ENCODE peak calls at places on chromosomes 5 and 9, in eight cellular contexts. D is psoas muscle; E is aorta; S is naive thymus-derived CD4-positive, alpha-beta T cell; A is suprapubic skin; O is H1; W is mammary epithelial cell; Z is PC-3. M is an unnamed sample.
A peak's percentile ranks its signal among the peaks of the same experiment; 100 is the strongest.

GRCh38 chr9:36665387-36665786 is 92.7 kb downstream of the MELK start:
- DNase-seq in D (no peak), E (no peak), S (no peak), A (no peak), O (no peak), W (no peak), Z (no peak), M (no peak)

GRCh38 chr9:16652511-16653101 is 217.9 kb downstream of the BNC2 start:
- DNase-seq in D (no peak), E (no peak), S (no peak), A (no peak), O (no peak), W (no peak), Z (no peak), M (no peak)

GRCh38 chr9:130072515-130073235 is 19.0 kb downstream of the GPR107 start:
- DNase-seq in D (no peak), E (no peak), S (no peak), A (no peak), O (no peak), W (no peak), Z (peak; percentile 60), M (no peak)

GRCh38 chr5:73188764-73189521 is 15.9 kb downstream of the TMEM174 start:
- DNase-seq in D (no peak), E (no peak), S (no peak), A (no peak), O (no peak), W (no peak), Z (no peak), M (no peak)

GRCh38 chr5:174045470-174046025 is at the start of gene NSG2:
- DNase-seq in D (peak; percentile 85), E (peak; percentile 85), S (no peak), A (no peak), O (peak; percentile 87), W (peak; percentile 70), Z (peak; percentile 95), M (peak; percentile 84)

GRCh38 chr5:109700516-109701174 is 10.9 kb downstream of the MAN2A1 start:
- DNase-seq in D (no peak), E (no peak), S (no peak), A (no peak), O (no peak), W (no peak), Z (no peak), M (no peak)

GRCh38 chr9:2209400-2209799 is 194.3 kb downstream of the SMARCA2 start:
- DNase-seq in D (no peak), E (no peak), S (no peak), A (no peak), O (no peak), W (no peak), Z (peak; percentile 13), M (no peak)

GRCh38 chr9:128392302-128393152 is 21.4 kb downstream of the URM1 start:
- DNase-seq in D (no peak), E (no peak), S (no peak), A (no peak), O (no peak), W (no peak), Z (no peak), M (no peak)

GRCh38 chr9:122463828-122464632 is 13.7 kb downstream of the OR1J1 start:
- DNase-seq in D (no peak), E (no peak), S (no peak), A (no peak), O (peak; percentile 23), W (peak; percentile 37), Z (peak; percentile 50), M (peak; percentile 47)

GRCh38 chr9:116409659-116410058 is 256.1 kb downstream of the PAPPA start:
- DNase-seq in D (no peak), E (no peak), S (no peak), A (no peak), O (no peak), W (no peak), Z (no peak), M (no peak)
- H3K9me3 ChIP-seq in D (no peaks in the 10 kb centered on the region), E (no peaks in the 10 kb centered on the region), S (no peaks in the 10 kb centered on the region), A (no peaks in the 10 kb centered on the region), O (no peaks in the 10 kb centered on the region), W (no peaks in the 10 kb centered on the region), Z (no peaks in the 10 kb centered on the region), M (no peaks in the 10 kb centered on the region)

DNA sequence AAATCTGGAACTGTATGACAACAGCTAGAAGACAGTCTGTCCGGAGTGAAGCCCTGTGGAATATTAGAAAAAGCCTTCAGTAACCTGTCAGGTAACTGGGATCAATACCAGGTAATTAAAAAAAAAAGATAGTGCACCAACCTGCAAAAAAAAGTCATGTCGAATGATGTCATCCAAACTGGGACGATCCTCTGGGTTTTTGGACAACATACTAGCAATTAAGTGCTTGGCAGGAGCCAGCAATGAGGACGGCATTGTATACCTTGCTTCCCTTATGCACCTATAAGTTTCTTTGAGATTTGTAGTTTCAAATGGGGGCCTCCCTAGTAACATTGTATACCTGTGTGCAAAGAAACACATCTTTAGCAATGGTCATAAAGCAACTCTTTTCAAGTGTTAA is 2.8 kb downstream of the PLK2 start:
- DNase-seq in D (no peak), E (no peak), S (no peak), A (no peak), O (no peak), W (no peak), Z (no peak), M (no peak)
- H3K27ac ChIP-seq in D (no peak overlapping the region), E (no peak overlapping the region), S (no peak overlapping the region), A (peak overlapping the region; percentile 12), O (no peak overlapping the region), W (peak overlapping the region; percentile 96), Z (no peak overlapping the region), M (no peak overlapping the region)

GRCh38 chr9:137354845-137355420 is 52.9 kb upstream of the NRARP start:
- DNase-seq in D (no peak), E (no peak), S (no peak), A (no peak), O (no peak), W (no peak), Z (no peak), M (no peak)

GRCh38 chr9:137357166-137357565 is 55.1 kb upstream of the NRARP start:
- DNase-seq in D (no peak), E (no peak), S (no peak), A (no peak), O (no peak), W (no peak), Z (no peak), M (no peak)

GRCh38 chr9:137354153-137354844 is 52.2 kb upstream of the NRARP start:
- DNase-seq in D (no peak), E (no peak), S (no peak), A (no peak), O (no peak), W (no peak), Z (no peak), M (no peak)

GRCh38 chr9:137353223-137354152 is 51.4 kb upstream of the NRARP start:
- DNase-seq in D (no peak), E (no peak), S (no peak), A (no peak), O (no peak), W (no peak), Z (no peak), M (no peak)

DNA sequence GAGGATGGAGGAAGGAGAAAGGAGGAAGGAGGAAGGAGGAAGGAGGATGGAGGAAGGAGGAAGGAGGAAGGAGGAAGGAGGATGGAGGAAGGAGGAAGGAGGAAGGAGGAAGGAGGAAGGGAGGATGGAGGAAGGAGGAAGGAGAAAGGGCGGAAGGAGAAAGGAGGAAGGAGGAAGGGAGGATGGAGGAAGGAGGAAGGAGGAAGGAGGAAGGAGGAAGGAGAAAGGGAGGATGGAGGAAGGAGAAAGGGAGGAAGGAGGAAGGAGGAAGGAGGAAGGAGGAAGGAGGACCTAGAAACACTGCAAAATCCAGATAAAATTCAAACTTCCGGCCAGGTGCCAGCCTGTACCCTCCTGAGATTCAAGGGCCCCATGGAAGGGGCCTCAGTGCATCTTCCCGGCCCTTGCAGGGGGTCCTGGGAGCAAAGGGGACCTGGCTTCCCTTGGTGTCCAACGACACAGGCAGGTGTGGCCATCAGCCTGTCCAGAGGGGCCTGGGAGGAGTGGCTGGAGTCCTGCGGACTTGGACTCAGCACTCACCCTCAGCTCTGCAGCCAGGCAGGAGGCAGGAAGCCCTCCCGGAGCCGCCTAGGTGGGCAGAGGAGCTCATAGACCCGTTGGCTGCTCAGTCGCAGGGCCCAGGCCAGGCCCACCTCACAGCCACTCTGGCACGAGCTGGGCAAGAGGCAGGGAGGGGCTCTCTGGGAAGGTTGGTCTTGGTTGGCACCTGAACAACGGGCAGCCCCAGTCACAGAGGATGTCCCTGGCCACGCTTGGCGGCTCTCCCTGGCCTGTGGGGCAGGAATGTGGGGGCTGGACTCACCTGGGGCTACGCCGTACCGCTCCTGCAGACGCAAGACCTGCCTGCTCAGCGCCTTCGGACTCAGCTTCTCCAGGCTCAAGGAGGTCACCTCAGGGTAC is 53.6 kb upstream of the NRARP start:
- DNase-seq in D (no peak), E (no peak), S (no peak), A (no peak), O (no peak), W (no peak), Z (no peak), M (no peak)
- H3K9me3 ChIP-seq in D (peaks cover 9% of the 10 kb centered on the region), E (peaks cover 3% of the 10 kb centered on the region), S (peaks cover 5% of the 10 kb centered on the region), A (peaks cover 5% of the 10 kb centered on the region), O (peaks cover 70% of the 10 kb centered on the region), W (peaks cover 25% of the 10 kb centered on the region), Z (peaks cover 4% of the 10 kb centered on the region), M (peaks cover 5% of the 10 kb centered on the region)

GRCh38 chr5:143417503-143418139 is 14.1 kb upstream of the NR3C1 start:
- DNase-seq in D (no peak), E (no peak), S (no peak), A (no peak), O (no peak), W (no peak), Z (no peak), M (no peak)
- H3K27ac ChIP-seq in D (no peak overlapping the region), E (no peak overlapping the region), S (no peak overlapping the region), A (no peak overlapping the region), O (no peak overlapping the region), W (no peak overlapping the region), Z (peak overlapping the region; percentile 23), M (no peak overlapping the region)

GRCh38 chr5:3104446-3105047 is 353.1 kb upstream of the IRX2 start:
- DNase-seq in D (no peak), E (no peak), S (no peak), A (no peak), O (no peak), W (no peak), Z (no peak), M (no peak)

GRCh38 chr5:3107118-3107517 is 355.6 kb upstream of the IRX2 start:
- DNase-seq in D (no peak), E (no peak), S (no peak), A (no peak), O (no peak), W (no peak), Z (no peak), M (no peak)

GRCh38 chr5:3103241-3103855 is 351.9 kb upstream of the IRX2 start:
- DNase-seq in D (no peak), E (no peak), S (no peak), A (no peak), O (no peak), W (no peak), Z (no peak), M (no peak)

GRCh38 chr5:3105172-3105571 is 353.7 kb upstream of the IRX2 start:
- DNase-seq in D (no peak), E (no peak), S (no peak), A (no peak), O (no peak), W (no peak), Z (no peak), M (no peak)

GRCh38 chr5:3105581-3105980 is 354.1 kb upstream of the IRX2 start:
- DNase-seq in D (no peak), E (no peak), S (no peak), A (no peak), O (no peak), W (no peak), Z (no peak), M (no peak)
- H3K9me3 ChIP-seq in D (no peaks in the 10 kb centered on the region), E (no peaks in the 10 kb centered on the region), S (no peaks in the 10 kb centered on the region), A (no peaks in the 10 kb centered on the region), O (no peaks in the 10 kb centered on the region), W (peaks cover 8% of the 10 kb centered on the region), Z (no peaks in the 10 kb centered on the region), M (no peaks in the 10 kb centered on the region)

GRCh38 chr5:112419596-112420110 is 576 bp upstream of the EPB41L4A start:
- DNase-seq in D (peak; percentile 77), E (peak; percentile 85), S (no peak), A (peak; percentile 83), O (no peak), W (peak; percentile 61), Z (no peak), M (no peak)
- H3K27ac ChIP-seq in D (peak overlapping the region; percentile 56), E (no peak overlapping the region), S (no peak overlapping the region), A (peak overlapping the region; percentile 88), O (no peak overlapping the region), W (no peak overlapping the region), Z (no peak overlapping the region), M (no peak overlapping the region)